ENCODE peak calls at places on chromosomes 6 and 20, in nine cellular contexts. B, Y, T, K, F, O, L, R and D are unnamed samples.

GRCh38 chr20:829531-829930 is 4.0 kb upstream of the FAM110A start:
- DNase-seq in O (peak; percentile 17), T (no peak), F (no peak), R (no peak), L (no peak), B (no peak), K (no peak), Y (no peak), D (no peak)

GRCh38 chr20:13873814-13874213 is 89.0 kb downstream of the NDUFAF5 start:
- DNase-seq in F (no peak), O (no peak), L (no peak), B (no peak), K (no peak), Y (no peak), R (no peak), T (no peak), D (no peak)

GRCh38 chr6:74946961-74947360 is 258.9 kb downstream of the COL12A1 start:
- DNase-seq in R (peak; percentile 70), T (no peak), L (peak; percentile 82), Y (peak; percentile 51), K (peak; percentile 67), F (no peak), O (no peak), B (no peak), D (no peak)

GRCh38 chr6:41780623-41781301 is at the start of gene PRICKLE4:
- DNase-seq in F (no peak), B (peak; percentile 90), K (no peak), Y (peak; percentile 12), L (no peak), T (peak; percentile 33), R (no peak), O (peak; percentile 88), D (no peak)

GRCh38 chr20:1002682-1003561 is 811 bp upstream of the RSPO4 start:
- DNase-seq in T (no peak), B (no peak), F (no peak), R (no peak), L (no peak), O (peak; percentile 66), Y (no peak), K (no peak), D (no peak)

GRCh38 chr6:16103708-16104107 is 25.2 kb upstream of the MYLIP start:
- DNase-seq in F (no peak), Y (no peak), L (no peak), T (no peak), O (no peak), R (no peak), K (no peak), B (no peak), D (no peak)

GRCh38 chr6:130675072-130675471 is 152.1 kb upstream of the SMLR1 start:
- DNase-seq in F (no peak), B (no peak), Y (no peak), O (no peak), K (peak; percentile 78), T (no peak), L (peak; percentile 76), R (peak; percentile 74), D (no peak)

GRCh38 chr6:100663219-100663863 is 198.6 kb upstream of the SIM1 start:
- DNase-seq in K (peak; percentile 77), Y (peak; percentile 73), O (no peak), T (no peak), L (peak; percentile 85), F (no peak), B (no peak), R (peak; percentile 73), D (no peak)

GRCh38 chr6:30599625-30600324 is 17.3 kb downstream of the PPP1R10 start:
- DNase-seq in L (no peak), F (no peak), T (no peak), B (no peak), K (no peak), O (no peak), Y (no peak), R (no peak), D (no peak)

GRCh38 chr6:129353067-129353466 is 356.9 kb downstream of the ARHGAP18 start:
- DNase-seq in R (no peak), Y (no peak), O (no peak), B (peak; percentile 19), F (no peak), K (no peak), T (no peak), L (peak; percentile 34), D (no peak)

GRCh38 chr6:27422651-27423332 is 34.2 kb downstream of the ZNF391 start:
- DNase-seq in O (no peak), B (no peak), L (no peak), Y (no peak), T (no peak), K (peak; percentile 57), F (no peak), R (peak; percentile 45), D (no peak)

GRCh38 chr6:157330831-157331230 is 7.5 kb upstream of the TMEM242 start:
- DNase-seq in B (no peak), O (no peak), T (no peak), L (no peak), Y (no peak), F (no peak), K (no peak), R (no peak), D (no peak)

GRCh38 chr6:26570027-26570809 is 26.5 kb upstream of the ABT1 start:
- DNase-seq in B (no peak), T (no peak), O (no peak), Y (no peak), K (no peak), F (no peak), L (no peak), R (no peak), D (no peak)

GRCh38 chr6:11270030-11271027 is 37.9 kb upstream of the NEDD9 start:
- DNase-seq in L (no peak), F (no peak), Y (no peak), O (no peak), B (peak; percentile 67), R (no peak), K (peak; percentile 77), T (no peak), D (no peak)

GRCh38 chr20:3612795-3613560 is 50.2 kb downstream of the GFRA4 start:
- DNase-seq in F (no peak), R (peak; percentile 21), L (no peak), Y (peak; percentile 29), T (no peak), O (no peak), K (peak; percentile 48), B (no peak), D (no peak)

GRCh38 chr20:1657556-1658334 is at the start of gene SIRPG:
- DNase-seq in K (no peak), R (no peak), T (peak; percentile 86), B (no peak), F (no peak), O (no peak), L (no peak), Y (no peak), D (no peak)

GRCh38 chr20:20454850-20455627 is 87.1 kb downstream of the INSM1 start:
- DNase-seq in R (no peak), F (no peak), K (no peak), L (no peak), O (no peak), Y (no peak), B (no peak), T (no peak), D (no peak)

GRCh38 chr6:162750776-162751175 is 23.0 kb downstream of the PACRG start:
- DNase-seq in L (peak; percentile 19), K (peak; percentile 9), F (no peak), R (peak; percentile 62), T (no peak), Y (peak; percentile 20), O (no peak), B (no peak), D (no peak)

GRCh38 chr6:84763397-84764331 is 734 bp downstream of the TBX18 start:
- DNase-seq in R (peak; percentile 92), Y (peak; percentile 91), O (peak; percentile 92), B (no peak), K (peak; percentile 72), T (no peak), F (no peak), L (peak; percentile 86), D (no peak)

GRCh38 chr6:81144346-81144745 is 608.1 kb downstream of the TENT5A start:
- DNase-seq in L (no peak), B (no peak), O (no peak), Y (no peak), F (no peak), T (no peak), K (no peak), R (no peak), D (no peak)

GRCh38 chr6:30820196-30820595 is 64.1 kb upstream of the DDR1 start:
- DNase-seq in T (no peak), L (peak; percentile 86), R (peak; percentile 81), B (peak; percentile 51), F (no peak), K (peak; percentile 88), Y (peak; percentile 76), O (no peak), D (no peak)

GRCh38 chr20:12874933-12875332 is 133.8 kb upstream of the SPTLC3 start:
- DNase-seq in Y (no peak), K (no peak), F (no peak), O (no peak), R (no peak), L (no peak), T (no peak), B (no peak), D (no peak)

GRCh38 chr6:166676270-166676860 is 49.3 kb upstream of the RPS6KA2 start:
- DNase-seq in R (no peak), K (no peak), T (no peak), Y (no peak), O (no peak), F (no peak), L (no peak), B (no peak), D (no peak)
- TF ChIP-seq CTCF in R (no peak), K (no peak), T (no peak), Y (no peak), O (no peak), F (no peak), L (no peak), B (no peak), D (no peak)

GRCh38 chr6:108115598-108116058 is 41.1 kb upstream of the OSTM1 start:
- DNase-seq in B (peak; percentile 61), F (no peak), T (peak; percentile 76), K (peak; percentile 33), Y (no peak), R (peak; percentile 39), O (no peak), L (peak; percentile 25), D (no peak)
- TF ChIP-seq CTCF in B (peak; percentile 49), F (no peak), T (peak; percentile 55), K (peak; percentile 16), Y (peak; percentile 15), R (peak; percentile 32), O (no peak), L (peak; percentile 40), D (peak; percentile 57)

GRCh38 chr20:51767018-51767866 is 948 bp downstream of the ATP9A start:
- DNase-seq in F (peak; percentile 33), O (peak; percentile 89), T (no peak), L (peak; percentile 80), Y (no peak), R (peak; percentile 35), K (peak; percentile 25), B (peak; percentile 94), D (no peak)
- TF ChIP-seq CTCF in F (no peak), O (no peak), T (no peak), L (no peak), Y (peak; percentile 6), R (peak; percentile 11), K (peak; percentile 22), B (peak; percentile 8), D (peak; percentile 54)

DNA sequence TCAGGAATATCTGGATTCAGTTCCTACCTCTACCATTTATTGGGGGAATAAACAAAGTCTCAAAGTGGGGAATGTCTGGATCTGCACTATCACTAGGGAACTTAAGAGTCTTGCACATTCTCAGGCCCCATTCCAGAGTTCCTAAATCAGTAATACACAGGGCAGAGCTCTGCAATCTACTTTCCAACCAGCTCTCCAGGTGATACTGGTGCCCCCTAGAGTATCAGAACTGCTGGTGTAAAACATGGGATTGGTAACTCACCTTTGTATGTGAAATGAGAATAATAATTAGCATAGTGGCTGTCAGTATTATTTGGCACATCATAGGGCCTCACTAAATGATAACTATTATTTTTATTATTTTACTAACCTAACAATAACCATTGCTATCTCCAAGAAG is 278.8 kb upstream of the IMPG1 start:
- DNase-seq in L (peak; percentile 6), K (no peak), T (peak; percentile 31), B (peak; percentile 63), R (no peak), F (no peak), Y (no peak), O (no peak), D (no peak)
- TF ChIP-seq CTCF in L (no peak), K (no peak), T (peak; percentile 43), B (peak; percentile 42), R (no peak), F (no peak), Y (no peak), O (no peak), D (peak; percentile 32)